ENCODE peak calls at places on chromosomes 12 and 14, in eight cellular contexts. F is stimulated activated CD4-positive, alpha-beta T cell treated with anti-CD3 and anti-CD28 coated beads, Interleukin-4, amount 100 ng/mL, for 1 hour; N is NCI-H2081 treated with DMSO at 0.1 percent for 48 hours; Y is lower leg skin; R is fibroblast of lung; P is hippocampal formation; D is Karpas-422; M is neural crest cell. A is an unnamed sample.

GRCh38 chr12:44143170-44143569 is 307.3 kb downstream of the TMEM117 start:
- DNase-seq in F (no peak), N (no peak), Y (no peak), R (no peak), P (no peak), D (no peak), M (no peak), A (no peak)

GRCh38 chr14:61472801-61473376 is 151.5 kb downstream of the PRKCH start:
- DNase-seq in F (peak), N (no peak), Y (no peak), R (peak), P (no peak), D (peak), M (no peak), A (peak)

GRCh38 chr12:132405742-132406251 is 76.4 kb upstream of the GALNT9 start:
- DNase-seq in F (no peak), N (no peak), Y (no peak), R (no peak), P (no peak), D (no peak), M (no peak), A (peak)

GRCh38 chr12:52243774-52244614 is 11.0 kb downstream of the KRT7 start:
- DNase-seq in F (peak), N (peak), Y (peak), R (peak), P (no peak), D (no peak), M (no peak), A (peak)

GRCh38 chr12:68245071-68246021 is 8.1 kb downstream of the IL22 start:
- DNase-seq in F (no peak), N (no peak), Y (no peak), R (peak), P (no peak), D (no peak), M (no peak), A (no peak)

GRCh38 chr14:32075636-32076277 is 1.3 kb upstream of the ARHGAP5 start:
- DNase-seq in F (no peak), N (no peak), Y (no peak), R (peak), P (no peak), D (no peak), M (no peak), A (no peak)

GRCh38 chr12:64990991-64991570 is 130.0 kb downstream of the WIF1 start:
- DNase-seq in F (no peak), N (no peak), Y (no peak), R (no peak), P (no peak), D (peak), M (no peak), A (no peak)

GRCh38 chr14:53295985-53296582 is 143.0 kb upstream of the DDHD1 start:
- DNase-seq in F (no peak), N (no peak), Y (no peak), R (peak), P (peak), D (peak), M (peak), A (peak)

A was measured in naive thymus-derived CD4-positive, alpha-beta T cell.